ENCODE peak calls at places on chromosomes 3 and 15, in five cellular contexts. O is stomach, D is SW 1271, U is right atrium auricular region, X is KG1. R is an unnamed sample.

GRCh38 chr3:23169551-23169950 is 33.6 kb upstream of the UBE2E2 start:
- DNase-seq in U (no peak), X (no peak), O (no peak), D (no peak), R (no peak)

GRCh38 chr3:49625971-49626640 is 48.0 kb upstream of the APEH start:
- DNase-seq in U (no peak), D (no peak), O (no peak), X (no peak), R (no peak)

GRCh38 chr15:37081985-37082384 is 18.4 kb downstream of the MEIS2 start:
- DNase-seq in U (no peak), X (no peak), D (no peak), O (no peak), R (no peak)

GRCh38 chr15:85024003-85024402 is 42.3 kb downstream of the PDE8A start:
- DNase-seq in U (no peak), O (no peak), D (no peak), X (no peak), R (no peak)

GRCh38 chr3:12363397-12364195 is 74.7 kb downstream of the PPARG start:
- DNase-seq in U (no peak), O (no peak), D (no peak), X (no peak), R (no peak)

GRCh38 chr3:127072971-127073851 is 90.3 kb downstream of the PLXNA1 start:
- DNase-seq in O (no peak), X (no peak), U (no peak), D (no peak), R (no peak)

GRCh38 chr3:123564056-123564455 is 20.8 kb downstream of the HACD2 start:
- DNase-seq in X (no peak), U (no peak), D (no peak), O (no peak), R (no peak)

GRCh38 chr3:59726279-59726678 is 676.5 kb upstream of the CFAP20DC start:
- DNase-seq in D (no peak), U (no peak), O (no peak), X (no peak), R (no peak)

GRCh38 chr15:41567870-41568269 is 8.9 kb downstream of the TYRO3 start:
- DNase-seq in X (no peak), D (no peak), O (no peak), U (no peak), R (no peak)

GRCh38 chr3:35965908-35966307 is 326.6 kb downstream of the ARPP21 start:
- DNase-seq in X (peak; percentile 16), D (peak; percentile 62), O (no peak), U (no peak), R (no peak)

GRCh38 chr15:90013503-90013937 is 12.4 kb downstream of the ZNF710 start:
- DNase-seq in D (no peak), U (no peak), X (no peak), O (no peak), R (peak; percentile 3)

GRCh38 chr3:50665603-50666115 is 9.1 kb upstream of the DOCK3 start:
- DNase-seq in D (no peak), X (no peak), O (no peak), U (no peak), R (no peak)

R was measured in coronary artery.